ENCODE peak calls at places on chromosomes 4 and X, in ten cellular contexts. H is tibial nerve, Q is GM12878, I is ovary, Y is A549, J is stomach, O is SK-N-SH, T is suprapubic skin, V is K562, S is transverse colon. U is an unnamed sample.

GRCh38 chrX:70128071-70128470 is 5.2 kb upstream of the IGBP1 start:
- DNase-seq in Y (no peak), V (no peak), H (no peak), Q (no peak), O (no peak), T (no peak), J (no peak), I (no peak), S (no peak), U (no peak)

GRCh38 chr4:149291463-149291862 is 524.2 kb downstream of the IQCM start:
- DNase-seq in O (no peak), Q (no peak), H (no peak), I (no peak), T (no peak), V (no peak), Y (no peak), J (no peak), S (peak; percentile 8), U (no peak)

GRCh38 chr4:128394778-128395177 is 107.2 kb upstream of the PGRMC2 start:
- DNase-seq in Q (no peak), I (no peak), T (no peak), J (no peak), S (no peak), V (no peak), O (no peak), H (no peak), Y (no peak), U (no peak)

GRCh38 chr4:175280153-175280552 is 362.0 kb downstream of the ADAM29 start:
- DNase-seq in S (no peak), I (no peak), Q (no peak), V (no peak), O (no peak), Y (no peak), J (no peak), T (no peak), H (no peak), U (no peak)

GRCh38 chrX:132388371-132388770 is 100.5 kb downstream of the MBNL3 start:
- DNase-seq in Y (no peak), Q (no peak), H (no peak), S (no peak), I (no peak), T (no peak), O (no peak), J (no peak), V (no peak), U (no peak)

GRCh38 chrX:119729408-119730201 is 28.8 kb upstream of the SOWAHD start:
- DNase-seq in I (peak; percentile 55), T (peak; percentile 64), Q (peak; percentile 31), Y (peak; percentile 46), S (peak; percentile 64), V (peak; percentile 37), J (peak; percentile 57), O (peak; percentile 66), H (peak; percentile 14), U (no peak)

GRCh38 chr4:158236304-158237030 is 26.2 kb downstream of the TMEM144 start:
- DNase-seq in V (no peak), O (no peak), S (no peak), T (no peak), Y (no peak), J (no peak), Q (no peak), H (no peak), I (no peak), U (no peak)

GRCh38 chrX:10110984-10111363 is 45.8 kb upstream of the CLCN4 start:
- DNase-seq in T (no peak), I (no peak), J (no peak), H (no peak), S (no peak), V (no peak), Y (no peak), Q (peak; percentile 59), O (no peak), U (no peak)

GRCh38 chrX:8981742-8982141 is 52.2 kb downstream of the FAM9B start:
- DNase-seq in T (no peak), H (no peak), O (no peak), V (no peak), Y (no peak), S (no peak), Q (no peak), J (no peak), I (no peak), U (no peak)

GRCh38 chr4:57233391-57233790 is 123.2 kb upstream of the IGFBP7 start:
- DNase-seq in V (no peak), J (no peak), I (no peak), O (peak; percentile 9), H (no peak), Q (no peak), T (no peak), S (no peak), Y (no peak), U (no peak)

GRCh38 chrX:39624166-39624565 is 473.6 kb downstream of the BCOR start:
- DNase-seq in J (no peak), T (no peak), V (no peak), O (no peak), S (no peak), Q (no peak), I (no peak), Y (no peak), H (no peak), U (no peak)

GRCh38 chrX:154372612-154373022 is 1.8 kb downstream of the FLNA start:
- DNase-seq in H (no peak), S (no peak), J (no peak), I (no peak), V (no peak), Y (peak; percentile 27), Q (peak; percentile 31), T (no peak), O (no peak), U (no peak)
- TF ChIP-seq EP300 in H (no peak), S (no peak), J (no peak), I (no peak), V (no peak), Y (no peak), Q (no peak), T (no peak), O (no peak), U (no peak)

DNA sequence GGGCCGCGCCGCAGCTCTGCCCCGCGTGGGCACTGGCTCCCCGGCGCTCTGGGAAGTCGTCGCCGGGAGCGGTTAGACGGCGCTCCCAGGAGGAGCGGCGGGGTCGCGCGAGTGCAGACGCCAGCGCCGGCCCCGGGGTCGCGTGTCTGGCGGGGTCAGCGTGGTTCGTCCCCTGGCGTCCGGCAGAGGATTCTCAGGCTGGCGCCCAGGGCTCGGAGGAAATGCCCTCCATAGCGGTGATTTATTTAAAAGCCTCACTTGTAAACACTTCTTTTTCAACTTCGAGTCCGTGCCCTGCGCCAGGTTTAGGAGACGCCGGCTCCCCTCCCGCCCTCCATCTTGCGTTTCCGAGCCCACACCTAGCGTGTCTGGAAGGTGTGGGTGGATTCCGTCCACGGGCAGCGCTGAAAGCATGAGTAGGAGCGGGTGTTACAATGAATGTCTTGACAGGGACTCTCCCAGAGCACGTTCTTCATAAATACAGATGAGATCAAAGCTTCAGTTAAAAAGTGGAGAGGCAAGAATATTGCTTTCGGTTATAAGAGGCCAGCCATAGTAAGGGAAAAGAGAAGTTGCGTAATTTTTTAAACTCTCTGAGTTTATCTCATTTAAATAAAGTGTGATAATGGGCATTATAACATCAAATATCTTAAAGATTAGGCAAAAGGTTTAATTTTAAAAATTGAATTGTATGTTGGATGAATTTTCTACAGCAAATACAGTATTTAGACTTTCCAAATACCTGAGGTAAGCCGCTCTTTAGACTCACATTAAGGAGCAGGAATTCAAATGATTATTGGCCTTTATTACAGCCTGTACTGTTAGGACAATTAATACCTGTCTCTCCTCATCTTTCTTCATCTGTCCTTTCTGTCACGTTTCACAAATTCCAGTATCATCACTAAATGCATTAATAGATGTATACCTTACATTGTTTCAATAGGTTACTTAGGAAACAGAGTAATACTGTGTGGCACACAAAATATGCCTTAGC is 863 bp downstream of the FAM241A start:
- DNase-seq in J (peak; percentile 51), Q (peak; percentile 17), V (peak; percentile 42), T (peak; percentile 72), O (peak; percentile 73), S (peak; percentile 55), I (peak; percentile 56), Y (peak; percentile 27), H (no peak), U (no peak)
- TF ChIP-seq CTCF in J (no peak), Q (peak; percentile 13), V (no peak), T (no peak), O (peak; percentile 29), S (no peak), I (no peak), Y (no peak), H (no peak), U (no peak)

GRCh38 chrX:156004256-156004655 is 6.8 kb downstream of the IL9R start:
- DNase-seq in I (no peak), Y (no peak), V (no peak), S (no peak), H (no peak), Q (no peak), T (no peak), J (no peak), O (no peak), U (peak; percentile 90)
- TF ChIP-seq EP300 in I (no peak), Y (no peak), V (no peak), S (no peak), H (no peak), Q (no peak), T (no peak), J (no peak), O (no peak), U (no peak)

GRCh38 chrX:136200466-136200865 is 50.7 kb downstream of the MAP7D3 start:
- DNase-seq in O (no peak), T (no peak), S (no peak), J (no peak), I (no peak), H (no peak), Y (peak; percentile 53), Q (no peak), V (peak; percentile 42), U (no peak)
- TF ChIP-seq CTCF in O (peak; percentile 54), T (no peak), S (peak; percentile 19), J (no peak), I (no peak), H (peak; percentile 21), Y (peak; percentile 42), Q (no peak), V (peak; percentile 49), U (peak; percentile 17)